ENCODE peak calls at places on chromosome 13, in five cellular contexts. T is uterus, O is astrocyte of the spinal cord, H is pancreas, F is psoas muscle. L is an unnamed sample.

GRCh38 chr13:33992891-33993336 is 175.0 kb downstream of the RFC3 start:
- DNase-seq in F (no peak), T (no peak), O (no peak), H (no peak), L (no peak)

GRCh38 chr13:109858319-109858718 is 71.9 kb upstream of the IRS2 start:
- DNase-seq in O (no peak), F (no peak), H (no peak), T (no peak), L (no peak)

GRCh38 chr13:53124568-53125094 is 96.0 kb downstream of the OLFM4 start:
- DNase-seq in H (no peak), T (no peak), O (no peak), F (no peak), L (no peak)

GRCh38 chr13:66087149-66087780 is 1142.9 kb downstream of the PCDH9 start:
- DNase-seq in F (no peak), O (no peak), H (no peak), T (no peak), L (no peak)

GRCh38 chr13:70253411-70253810 is 145.2 kb upstream of the KLHL1 start:
- DNase-seq in F (no peak), T (no peak), O (no peak), H (no peak), L (no peak)

GRCh38 chr13:84296386-84296785 is 414.1 kb upstream of the SLITRK1 start:
- DNase-seq in H (no peak), T (no peak), O (no peak), F (no peak), L (no peak)

GRCh38 chr13:41019578-41020347 is 647 bp upstream of the ELF1 start:
- DNase-seq in T (no peak), F (no peak), H (no peak), O (no peak), L (no peak)

GRCh38 chr13:32426981-32427851 is 714 bp downstream of the N4BP2L1 start:
- DNase-seq in T (peak; percentile 57), O (peak; percentile 23), H (peak; percentile 69), F (peak; percentile 64), L (peak; percentile 56)

GRCh38 chr13:98389319-98389718 is 187.6 kb downstream of the STK24 start:
- DNase-seq in F (no peak), T (no peak), O (no peak), H (no peak), L (no peak)

GRCh38 chr13:49494645-49495044 is 1.1 kb upstream of the PHF11 start:
- DNase-seq in F (no peak), H (no peak), O (no peak), T (no peak), L (no peak)
- TF ChIP-seq CTCF in F (no peak), H (no peak), O (no peak), T (no peak), L (no peak)

DNA sequence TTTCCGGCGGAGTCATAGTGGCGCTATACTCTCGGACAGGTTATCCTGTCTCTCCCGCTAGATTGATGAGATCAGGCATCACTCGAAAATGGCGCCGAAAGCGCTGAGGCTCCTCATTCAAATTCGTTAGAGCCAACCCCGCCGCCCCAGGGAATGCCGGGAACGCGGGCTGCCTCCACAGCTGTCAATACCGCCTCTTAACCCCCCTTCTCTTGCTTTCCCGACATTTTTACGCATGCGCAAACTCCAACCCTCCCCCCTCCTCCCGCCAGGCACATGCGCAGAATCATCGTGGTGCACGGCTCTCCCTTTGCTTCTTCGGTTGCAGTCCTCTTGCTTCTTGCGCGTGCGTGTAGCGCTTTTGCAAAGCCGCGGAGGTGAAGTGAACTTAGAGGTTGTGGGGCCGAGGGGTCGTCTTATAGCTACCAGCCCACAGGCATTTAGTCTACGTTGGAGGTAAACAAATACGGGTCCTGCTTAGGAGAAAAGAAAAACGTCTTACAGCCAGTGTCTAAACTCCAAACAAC is 66.7 kb downstream of the KCNRG start:
- DNase-seq in H (peak; percentile 97), T (peak; percentile 98), O (peak; percentile 99), F (peak; percentile 98), L (peak; percentile 98)
- TF ChIP-seq CTCF in H (no peak), T (peak; percentile 15), O (no peak), F (no peak), L (no peak)

DNA sequence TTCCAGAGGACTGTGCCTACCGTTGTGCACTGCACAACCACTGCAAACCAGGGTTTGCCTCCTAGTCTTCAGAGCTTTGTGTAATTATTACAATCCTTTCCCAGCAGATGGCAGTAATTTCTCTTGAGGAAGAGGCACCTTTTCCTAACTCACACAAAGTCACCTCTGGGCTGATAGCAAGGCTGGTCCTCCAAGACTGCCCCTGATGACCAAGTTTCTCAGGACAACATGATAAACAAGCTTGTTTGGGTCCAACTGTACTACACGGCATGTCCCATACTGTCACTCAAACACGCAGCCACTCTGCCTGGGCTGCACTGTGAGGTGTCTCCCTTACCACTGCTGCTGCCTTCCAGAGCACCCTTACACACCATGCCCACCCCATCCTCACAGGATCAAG is 39.3 kb downstream of the RFXAP start:
- DNase-seq in F (no peak), H (no peak), O (peak; percentile 66), T (no peak), L (no peak)
- TF ChIP-seq CTCF in F (peak; percentile 41), H (peak; percentile 23), O (peak; percentile 56), T (peak; percentile 42), L (peak; percentile 31)

GRCh38 chr13:46195017-46195416 is 13.0 kb upstream of the LCP1 start:
- DNase-seq in T (no peak), F (no peak), H (no peak), O (no peak), L (no peak)

GRCh38 chr13:46197299-46197975 is 14.3 kb upstream of the LRRC63 start:
- DNase-seq in H (no peak), F (no peak), O (no peak), T (no peak), L (no peak)

GRCh38 chr13:46202188-46202795 is 9.4 kb upstream of the LRRC63 start:
- DNase-seq in F (no peak), H (no peak), O (no peak), T (no peak), L (no peak)

GRCh38 chr13:46202956-46203355 is 8.8 kb upstream of the LRRC63 start:
- DNase-seq in T (no peak), H (no peak), F (no peak), O (no peak), L (no peak)

GRCh38 chr13:46198794-46199193 is 12.9 kb upstream of the LRRC63 start:
- DNase-seq in H (no peak), T (no peak), O (no peak), F (no peak), L (no peak)
- TF ChIP-seq CTCF in H (no peak), T (no peak), O (no peak), F (no peak), L (no peak)

DNA sequence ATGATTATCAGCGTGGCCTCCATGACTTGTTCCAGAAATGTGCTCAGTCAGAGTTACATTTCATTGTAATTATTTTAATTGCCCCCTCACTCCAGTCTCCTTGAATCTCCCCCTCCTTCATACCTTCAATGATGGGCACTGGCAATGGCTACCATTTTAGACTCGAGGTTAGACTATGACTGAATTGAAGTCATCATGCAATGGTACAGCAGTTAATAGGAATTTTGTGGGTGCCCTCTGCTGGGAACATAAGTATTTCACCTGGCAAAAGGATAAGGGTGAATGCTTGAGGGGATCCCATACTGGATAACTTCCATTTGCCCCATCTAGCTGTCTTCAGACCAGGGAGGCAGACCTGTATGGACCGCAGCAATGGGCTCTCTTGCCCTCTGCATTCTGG is 32.2 kb upstream of the USP12 start:
- DNase-seq in F (no peak), O (no peak), H (no peak), T (no peak), L (no peak)
- TF ChIP-seq CTCF in F (no peak), O (no peak), H (no peak), T (peak; percentile 40), L (no peak)

L was measured in left lung.